ENCODE peak calls at places on chromosome 17, in eight cellular contexts. X is AG04450; Q is testis; J is uterus; U is NB4; S is CD4-positive, alpha-beta memory T cell; Z is AG09309; A is ascending aorta. K is an unnamed sample.

GRCh38 chr17:73506470-73507435 is 137.5 kb downstream of the SDK2 start:
- DNase-seq in X (no peak), Q (no peak), J (no peak), U (no peak), S (no peak), Z (no peak), A (no peak), K (no peak)

GRCh38 chr17:45104497-45104896 is 27.8 kb downstream of the PLCD3 start:
- DNase-seq in X (no peak), Q (no peak), J (no peak), U (no peak), S (no peak), Z (no peak), A (no peak), K (no peak)

GRCh38 chr17:73013816-73014663 is 78.4 kb downstream of the SLC39A11 start:
- DNase-seq in X (no peak), Q (no peak), J (no peak), U (peak; percentile 34), S (no peak), Z (no peak), A (no peak), K (no peak)

GRCh38 chr17:31596382-31597323 is 205.2 kb downstream of the RAB11FIP4 start:
- DNase-seq in X (peak; percentile 91), Q (peak; percentile 19), J (peak; percentile 64), U (peak; percentile 100), S (no peak), Z (peak; percentile 95), A (peak; percentile 93), K (peak; percentile 80)

GRCh38 chr17:72891627-72892026 is 200.9 kb downstream of the SLC39A11 start:
- DNase-seq in X (no peak), Q (no peak), J (no peak), U (no peak), S (no peak), Z (no peak), A (no peak), K (no peak)

GRCh38 chr17:19672009-19672837 is 23.7 kb downstream of the ALDH3A2 start:
- DNase-seq in X (no peak), Q (no peak), J (no peak), U (no peak), S (no peak), Z (no peak), A (no peak), K (peak; percentile 79)

GRCh38 chr17:5821813-5822212 is 237.5 kb upstream of the NLRP1 start:
- DNase-seq in X (no peak), Q (no peak), J (no peak), U (no peak), S (no peak), Z (no peak), A (no peak), K (no peak)

GRCh38 chr17:5203178-5203907 is 11.7 kb upstream of the ZNF594 start:
- DNase-seq in X (no peak), Q (no peak), J (no peak), U (no peak), S (no peak), Z (no peak), A (no peak), K (no peak)

GRCh38 chr17:2250140-2251095 is 53.2 kb downstream of the SMG6 start:
- DNase-seq in X (no peak), Q (no peak), J (no peak), U (no peak), S (peak; percentile 57), Z (no peak), A (no peak), K (no peak)

GRCh38 chr17:45296003-45296832 is 20.6 kb downstream of the MAP3K14 start:
- DNase-seq in X (no peak), Q (no peak), J (no peak), U (peak; percentile 93), S (no peak), Z (no peak), A (no peak), K (no peak)

DNA sequence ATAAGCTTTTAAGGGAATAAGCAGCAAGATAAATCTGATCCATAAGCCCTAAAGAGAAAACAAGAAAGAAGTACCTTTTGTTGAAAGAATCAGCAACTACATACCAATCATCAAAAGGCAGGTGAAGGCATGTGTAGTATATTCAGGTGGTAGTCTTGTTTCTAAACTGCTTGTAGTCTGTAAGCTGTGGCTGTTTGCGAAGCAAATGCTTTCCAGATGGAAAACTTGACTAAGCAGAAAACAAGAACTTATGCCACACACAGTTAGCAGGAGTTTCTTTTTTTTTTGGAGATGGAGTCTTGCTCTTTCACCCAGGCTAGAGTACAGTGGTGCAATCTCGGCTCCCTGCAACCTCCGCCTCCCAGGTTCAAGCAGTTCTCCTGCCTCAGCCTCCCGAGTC is 5.7 kb downstream of the CBX1 start:
- DNase-seq in X (no peak), Q (no peak), J (no peak), U (no peak), S (no peak), Z (no peak), A (no peak), K (no peak)
- H3K4me3 ChIP-seq in X (no peak overlapping the region), Q (no peak overlapping the region), J (no peak overlapping the region), U (no peak overlapping the region), S (no peak overlapping the region), Z (no peak overlapping the region), A (no peak overlapping the region), K (no peak overlapping the region)

DNA sequence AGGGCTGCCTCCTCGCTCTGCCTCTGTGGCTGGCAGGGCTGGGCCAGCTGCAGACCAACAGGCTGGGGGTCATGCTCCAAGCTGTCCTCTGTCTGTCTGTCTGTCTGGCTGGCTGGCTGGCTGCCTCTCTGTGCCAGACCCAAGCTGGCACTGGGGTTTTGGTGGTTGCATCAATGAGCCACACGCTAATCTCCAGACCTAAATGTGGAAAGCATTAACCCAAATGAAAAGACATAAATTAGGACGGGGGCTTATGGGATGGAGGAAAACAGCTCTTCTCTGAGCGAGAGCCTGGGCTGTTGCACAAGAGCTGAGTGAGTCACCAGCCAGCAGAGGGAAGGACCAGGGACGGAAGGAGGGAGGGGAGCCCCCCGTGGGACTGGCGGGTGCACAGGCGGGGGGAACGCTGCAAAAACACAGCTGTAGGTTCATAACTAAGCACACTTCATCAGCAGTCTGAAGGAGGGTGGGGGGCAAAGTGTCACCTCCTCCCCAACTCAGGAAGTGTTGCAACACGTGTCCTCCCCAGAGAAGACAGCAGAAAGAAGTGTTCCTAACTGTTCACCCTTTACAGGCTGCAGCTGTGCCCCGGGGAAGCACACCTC is 83.4 kb downstream of the GAS7 start:
- DNase-seq in X (peak; percentile 85), Q (peak; percentile 90), J (peak; percentile 97), U (peak; percentile 100), S (peak; percentile 85), Z (peak; percentile 95), A (peak; percentile 80), K (peak; percentile 98)
- H3K4me3 ChIP-seq in X (peak overlapping the region; percentile 33), Q (no peak overlapping the region), J (peak overlapping the region; percentile 16), U (peak overlapping the region; percentile 50), S (no peak overlapping the region), Z (no peak overlapping the region), A (peak overlapping the region; percentile 50), K (peak overlapping the region; percentile 28)

DNA sequence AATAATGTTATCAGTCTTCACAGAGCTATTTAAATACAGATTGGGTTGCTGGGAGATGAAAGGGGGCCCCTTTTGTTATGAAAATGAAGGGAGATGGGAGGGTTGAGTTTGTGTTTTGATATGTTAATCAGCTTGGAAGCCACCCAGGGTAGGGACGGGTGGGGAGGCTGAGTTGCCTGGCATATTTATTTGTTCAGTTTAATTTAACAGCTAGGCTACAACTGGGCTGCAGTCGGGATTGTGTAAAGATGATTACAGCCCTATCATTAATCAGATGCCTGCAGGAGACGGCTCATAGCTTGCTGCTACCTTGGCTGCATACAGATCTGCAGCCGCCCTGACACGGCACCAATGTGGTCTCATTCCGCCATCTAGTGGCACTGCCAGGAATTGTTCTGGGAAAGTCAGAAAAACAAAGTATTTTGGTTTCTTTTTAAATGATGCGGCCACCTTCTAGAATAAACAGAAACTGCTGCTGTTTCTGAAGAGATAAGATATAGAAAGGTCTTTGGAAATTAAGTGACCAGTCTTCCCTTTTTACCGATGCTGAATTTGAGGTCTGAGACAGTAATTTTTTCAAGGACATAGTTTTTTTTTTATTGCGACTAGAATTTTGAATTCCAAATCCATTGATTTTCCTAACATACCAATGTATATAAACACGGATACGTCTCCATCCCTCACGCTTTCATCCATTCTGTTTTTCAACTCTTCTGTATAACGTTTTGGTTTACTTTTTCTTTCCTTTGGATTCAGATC is 458.0 kb upstream of the ASIC2 start:
- DNase-seq in X (peak; percentile 26), Q (peak; percentile 84), J (peak; percentile 66), U (peak; percentile 63), S (peak; percentile 54), Z (peak; percentile 23), A (no peak), K (peak; percentile 75)
- H3K4me3 ChIP-seq in X (peak overlapping the region; percentile 31), Q (no peak overlapping the region), J (no peak overlapping the region), U (no peak overlapping the region), S (no peak overlapping the region), Z (no peak overlapping the region), A (peak overlapping the region; percentile 44), K (no peak overlapping the region)

GRCh38 chr17:75371339-75371738 is 34.1 kb downstream of the GRB2 start:
- DNase-seq in X (no peak), Q (no peak), J (no peak), U (peak; percentile 50), S (no peak), Z (no peak), A (no peak), K (no peak)

GRCh38 chr17:75373290-75373689 is 32.2 kb downstream of the GRB2 start:
- DNase-seq in X (no peak), Q (no peak), J (no peak), U (no peak), S (no peak), Z (no peak), A (no peak), K (no peak)

GRCh38 chr17:75370288-75370687 is 35.2 kb downstream of the GRB2 start:
- DNase-seq in X (no peak), Q (peak; percentile 64), J (no peak), U (no peak), S (no peak), Z (no peak), A (no peak), K (no peak)

GRCh38 chr17:75367312-75367711 is 38.2 kb downstream of the GRB2 start:
- DNase-seq in X (no peak), Q (no peak), J (no peak), U (peak; percentile 25), S (no peak), Z (no peak), A (no peak), K (no peak)

GRCh38 chr17:75371981-75372380 is 33.5 kb downstream of the GRB2 start:
- DNase-seq in X (no peak), Q (no peak), J (no peak), U (no peak), S (no peak), Z (no peak), A (no peak), K (no peak)
- H3K4me3 ChIP-seq in X (no peak overlapping the region), Q (no peak overlapping the region), J (no peak overlapping the region), U (no peak overlapping the region), S (no peak overlapping the region), Z (no peak overlapping the region), A (no peak overlapping the region), K (no peak overlapping the region)

GRCh38 chr17:7260151-7260550 is 2.1 kb downstream of the CLDN7 start:
- DNase-seq in X (no peak), Q (no peak), J (no peak), U (no peak), S (no peak), Z (no peak), A (no peak), K (no peak)
- H3K4me3 ChIP-seq in X (no peak overlapping the region), Q (no peak overlapping the region), J (no peak overlapping the region), U (no peak overlapping the region), S (no peak overlapping the region), Z (no peak overlapping the region), A (no peak overlapping the region), K (no peak overlapping the region)

K was measured in right atrium auricular region.